ENCODE peak calls at places on chromosomes 11 and 22, in seven cellular contexts. One of them, this sample, is unnamed.

GRCh38 chr11:121964591-121964990 is 151.4 kb downstream of the BLID start:
- DNase-seq in ovary: no peak
- DNase-seq in lower lobe of right lung: no peak
- DNase-seq in posterior vena cava: no peak
- DNase-seq in CD4-positive, alpha-beta T cell: no peak
- DNase-seq in GM12865: no peak
- DNase-seq in tibial nerve: no peak
- DNase-seq in this sample: no peak

GRCh38 chr22:31537019-31537535 is 40.7 kb downstream of the SFI1 start:
- DNase-seq in posterior vena cava: no peak
- DNase-seq in CD4-positive, alpha-beta T cell: no peak
- DNase-seq in tibial nerve: no peak
- DNase-seq in lower lobe of right lung: no peak
- DNase-seq in ovary: no peak
- DNase-seq in GM12865: peak
- DNase-seq in this sample: no peak

GRCh38 chr22:37254206-37254866 is 10.3 kb upstream of the RAC2 start:
- DNase-seq in posterior vena cava: peak
- DNase-seq in lower lobe of right lung: peak
- DNase-seq in CD4-positive, alpha-beta T cell: no peak
- DNase-seq in ovary: no peak
- DNase-seq in GM12865: no peak
- DNase-seq in tibial nerve: no peak
- DNase-seq in this sample: no peak

GRCh38 chr22:33971561-33971961 is 51.3 kb upstream of the LARGE1 start:
- DNase-seq in CD4-positive, alpha-beta T cell: no peak
- DNase-seq in tibial nerve: peak
- DNase-seq in ovary: no peak
- DNase-seq in GM12865: no peak
- DNase-seq in lower lobe of right lung: no peak
- DNase-seq in posterior vena cava: no peak
- DNase-seq in this sample: no peak

GRCh38 chr11:1234771-1235614 is 12.1 kb downstream of the MUC5B start:
- DNase-seq in tibial nerve: no peak
- DNase-seq in ovary: no peak
- DNase-seq in posterior vena cava: peak
- DNase-seq in CD4-positive, alpha-beta T cell: peak
- DNase-seq in lower lobe of right lung: peak
- DNase-seq in GM12865: no peak
- DNase-seq in this sample: peak

GRCh38 chr22:49724893-49725489 is 102.7 kb downstream of the BRD1 start:
- DNase-seq in CD4-positive, alpha-beta T cell: peak
- DNase-seq in ovary: no peak
- DNase-seq in GM12865: peak
- DNase-seq in tibial nerve: no peak
- DNase-seq in posterior vena cava: peak
- DNase-seq in lower lobe of right lung: peak
- DNase-seq in this sample: no peak

GRCh38 chr11:1750481-1750839 is at the start of gene IFITM10:
- DNase-seq in CD4-positive, alpha-beta T cell: no peak
- DNase-seq in lower lobe of right lung: no peak
- DNase-seq in posterior vena cava: peak
- DNase-seq in tibial nerve: no peak
- DNase-seq in GM12865: no peak
- DNase-seq in ovary: no peak
- DNase-seq in this sample: peak

GRCh38 chr11:57344826-57345225 is 6.7 kb downstream of the P2RX3 start:
- DNase-seq in lower lobe of right lung: no peak
- DNase-seq in GM12865: no peak
- DNase-seq in tibial nerve: no peak
- DNase-seq in CD4-positive, alpha-beta T cell: no peak
- DNase-seq in ovary: no peak
- DNase-seq in posterior vena cava: peak
- DNase-seq in this sample: no peak

GRCh38 chr11:15141381-15141780 is 26.7 kb downstream of the INSC start:
- DNase-seq in tibial nerve: no peak
- DNase-seq in posterior vena cava: no peak
- DNase-seq in GM12865: no peak
- DNase-seq in CD4-positive, alpha-beta T cell: no peak
- DNase-seq in ovary: no peak
- DNase-seq in lower lobe of right lung: no peak
- DNase-seq in this sample: no peak

GRCh38 chr11:11047851-11048610 is 190.2 kb upstream of the ZBED5 start:
- DNase-seq in posterior vena cava: no peak
- DNase-seq in CD4-positive, alpha-beta T cell: no peak
- DNase-seq in lower lobe of right lung: no peak
- DNase-seq in tibial nerve: no peak
- DNase-seq in GM12865: no peak
- DNase-seq in ovary: no peak
- DNase-seq in this sample: no peak

GRCh38 chr11:33413296-33413695 is 156.1 kb downstream of the HIPK3 start:
- DNase-seq in tibial nerve: no peak
- DNase-seq in lower lobe of right lung: no peak
- DNase-seq in GM12865: no peak
- DNase-seq in ovary: no peak
- DNase-seq in CD4-positive, alpha-beta T cell: no peak
- DNase-seq in posterior vena cava: no peak
- DNase-seq in this sample: no peak

GRCh38 chr22:49209452-49210195 is 618.0 kb downstream of the BRD1 start:
- DNase-seq in posterior vena cava: peak
- DNase-seq in tibial nerve: no peak
- DNase-seq in CD4-positive, alpha-beta T cell: no peak
- DNase-seq in GM12865: no peak
- DNase-seq in ovary: no peak
- DNase-seq in lower lobe of right lung: peak
- DNase-seq in this sample: peak

GRCh38 chr22:45984316-45984916 is 7.5 kb upstream of the WNT7B start:
- DNase-seq in lower lobe of right lung: no peak
- DNase-seq in GM12865: no peak
- DNase-seq in ovary: no peak
- DNase-seq in posterior vena cava: no peak
- DNase-seq in CD4-positive, alpha-beta T cell: no peak
- DNase-seq in tibial nerve: no peak
- DNase-seq in this sample: no peak

GRCh38 chr11:73267921-73268540 is 4.1 kb upstream of the P2RY6 start:
- DNase-seq in CD4-positive, alpha-beta T cell: no peak
- DNase-seq in GM12865: no peak
- DNase-seq in tibial nerve: no peak
- DNase-seq in lower lobe of right lung: no peak
- DNase-seq in posterior vena cava: peak
- DNase-seq in ovary: no peak
- DNase-seq in this sample: no peak

GRCh38 chr11:6618117-6619020 is 853 bp downstream of the TPP1 start:
- DNase-seq in CD4-positive, alpha-beta T cell: peak
- DNase-seq in lower lobe of right lung: peak
- DNase-seq in tibial nerve: no peak
- DNase-seq in ovary: peak
- DNase-seq in posterior vena cava: peak
- DNase-seq in GM12865: peak
- DNase-seq in this sample: peak

GRCh38 chr22:19167106-19167869 is 11.2 kb downstream of the SLC25A1 start:
- DNase-seq in ovary: no peak
- DNase-seq in GM12865: no peak
- DNase-seq in tibial nerve: no peak
- DNase-seq in posterior vena cava: no peak
- DNase-seq in CD4-positive, alpha-beta T cell: no peak
- DNase-seq in lower lobe of right lung: no peak
- DNase-seq in this sample: no peak

This sample was measured in tibial artery.